ENCODE peak calls at places on chromosomes 7 and 10, in seven cellular contexts. G is cardiac muscle cell, L is uterus, X is aorta, Y is mucosa of descending colon, S is neuronal stem cell, R is heart left ventricle. O is an unnamed sample.
A peak's percentile ranks its signal among the peaks of the same experiment; 100 is the strongest.

GRCh38 chr7:47634273-47634672 is 52.4 kb upstream of the TNS3 start:
- DNase-seq in G (no peak), L (no peak), X (no peak), Y (no peak), S (no peak), R (no peak), O (no peak)

GRCh38 chr10:17781856-17782255 is 27.3 kb upstream of the MRC1 start:
- DNase-seq in G (no peak), L (no peak), X (no peak), Y (no peak), S (no peak), R (no peak), O (no peak)

GRCh38 chr7:20744913-20745587 is 41.6 kb downstream of the SP8 start:
- DNase-seq in G (no peak), L (no peak), X (no peak), Y (no peak), S (no peak), R (no peak), O (no peak)

GRCh38 chr10:62817120-62817762 is 1.1 kb upstream of the EGR2 start:
- DNase-seq in G (peak; percentile 69), L (peak; percentile 59), X (peak; percentile 86), Y (peak; percentile 83), S (peak; percentile 27), R (peak; percentile 60), O (peak; percentile 56)

GRCh38 chr10:7285545-7286322 is 125.1 kb downstream of the SFMBT2 start:
- DNase-seq in G (no peak), L (no peak), X (no peak), Y (no peak), S (no peak), R (no peak), O (no peak)

GRCh38 chr10:70549351-70549961 is 53.1 kb downstream of the PRF1 start:
- DNase-seq in G (no peak), L (no peak), X (no peak), Y (peak; percentile 12), S (no peak), R (no peak), O (no peak)

GRCh38 chr10:131814567-131815290 is 86.1 kb upstream of the PPP2R2D start:
- DNase-seq in G (no peak), L (no peak), X (peak; percentile 52), Y (no peak), S (no peak), R (no peak), O (peak; percentile 7)

GRCh38 chr7:91837397-91838070 is 43.0 kb downstream of the MTERF1 start:
- DNase-seq in G (no peak), L (no peak), X (no peak), Y (no peak), S (no peak), R (peak; percentile 38), O (no peak)

GRCh38 chr10:42150428-42151061 is 487.8 kb downstream of the ZNF33B start:
- DNase-seq in G (no peak), L (no peak), X (no peak), Y (peak; percentile 26), S (no peak), R (no peak), O (no peak)

GRCh38 chr7:26420600-26420999 is 128.9 kb downstream of the SNX10 start:
- DNase-seq in G (no peak), L (no peak), X (no peak), Y (no peak), S (no peak), R (no peak), O (no peak)

GRCh38 chr7:65475734-65476319 is 102.2 kb downstream of the ZNF92 start:
- DNase-seq in G (peak; percentile 3), L (no peak), X (no peak), Y (peak; percentile 67), S (no peak), R (no peak), O (no peak)

GRCh38 chr10:31723074-31723750 is 205.4 kb downstream of the ARHGAP12 start:
- DNase-seq in G (peak; percentile 20), L (no peak), X (no peak), Y (no peak), S (no peak), R (no peak), O (no peak)

GRCh38 chr10:116287906-116288501 is 15.0 kb upstream of the GFRA1 start:
- DNase-seq in G (peak; percentile 70), L (peak; percentile 32), X (no peak), Y (no peak), S (no peak), R (no peak), O (peak; percentile 22)

GRCh38 chr7:42624471-42624870 is 287.4 kb downstream of the C7orf25 start:
- DNase-seq in G (peak; percentile 10), L (no peak), X (no peak), Y (no peak), S (no peak), R (no peak), O (no peak)

GRCh38 chr7:38127216-38128207 is 50.5 kb upstream of the STARD3NL start:
- DNase-seq in G (no peak), L (no peak), X (no peak), Y (no peak), S (no peak), R (no peak), O (no peak)

GRCh38 chr7:106012935-106013439 is 49.9 kb downstream of the CDHR3 start:
- DNase-seq in G (peak; percentile 83), L (no peak), X (no peak), Y (no peak), S (no peak), R (no peak), O (no peak)

GRCh38 chr10:50622497-50623298 is 1.1 kb downstream of the SGMS1 start:
- DNase-seq in G (peak; percentile 53), L (peak; percentile 60), X (peak; percentile 84), Y (peak; percentile 80), S (peak; percentile 24), R (peak; percentile 61), O (peak; percentile 63)

GRCh38 chr7:17546206-17546998 is 247.9 kb downstream of the AHR start:
- DNase-seq in G (peak; percentile 90), L (no peak), X (no peak), Y (no peak), S (no peak), R (no peak), O (no peak)

GRCh38 chr10:31112961-31113360 is 81.3 kb upstream of the ZNF438 start:
- DNase-seq in G (no peak), L (no peak), X (no peak), Y (no peak), S (no peak), R (no peak), O (no peak)

GRCh38 chr7:112887-113286 is 79.5 kb upstream of the FAM20C start:
- DNase-seq in G (no peak), L (no peak), X (no peak), Y (no peak), S (no peak), R (no peak), O (no peak)

GRCh38 chr10:118584181-118584954 is 11.1 kb downstream of the PRLHR start:
- DNase-seq in G (peak; percentile 81), L (peak; percentile 47), X (no peak), Y (no peak), S (no peak), R (no peak), O (no peak)

GRCh38 chr10:1712944-1713671 is 24.2 kb downstream of the ADARB2 start:
- DNase-seq in G (no peak), L (no peak), X (no peak), Y (no peak), S (no peak), R (no peak), O (no peak)
- H3K9me3 ChIP-seq in G (no peaks in the 10 kb centered on the region), L (no peaks in the 10 kb centered on the region), X (no peaks in the 10 kb centered on the region), Y (no peaks in the 10 kb centered on the region), S (no peaks in the 10 kb centered on the region), R (no peaks in the 10 kb centered on the region), O (no peaks in the 10 kb centered on the region)

DNA sequence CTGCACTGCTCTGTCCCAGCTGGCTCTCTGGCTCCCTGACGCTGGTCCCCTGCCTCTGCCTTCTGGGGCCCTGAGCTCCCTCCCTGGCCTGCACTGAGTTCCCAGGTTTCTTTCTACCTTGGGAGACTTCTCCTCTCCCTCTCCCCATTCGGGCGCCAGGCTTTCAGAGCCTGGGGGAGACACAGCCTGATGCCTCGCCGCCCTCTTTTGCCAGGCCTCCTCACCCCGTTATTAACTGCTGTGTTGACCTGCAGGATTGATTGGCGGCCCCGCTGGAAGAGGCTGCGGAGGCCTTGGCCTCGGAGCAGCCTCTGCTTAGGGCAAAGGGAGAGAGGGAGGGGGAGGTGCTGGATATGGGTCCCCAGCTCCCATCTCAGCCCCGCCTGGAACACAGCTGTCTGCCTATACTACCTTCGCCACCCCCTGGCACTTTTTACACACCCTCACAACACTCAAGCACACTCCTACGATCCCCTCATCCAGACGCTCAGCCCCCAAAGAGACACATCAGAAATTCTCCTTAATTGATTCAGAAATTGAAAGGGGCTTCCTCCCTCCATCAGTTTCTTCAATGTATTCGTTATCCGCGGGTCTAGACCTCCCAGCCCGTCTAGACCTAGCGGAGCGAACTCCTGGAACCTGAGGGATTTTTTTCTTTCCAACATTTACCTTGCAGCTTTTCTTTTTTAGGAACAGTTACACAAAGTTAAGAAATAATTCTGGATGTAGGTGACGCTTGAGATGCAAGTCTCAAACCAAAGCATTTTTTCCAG is 7.1 kb upstream of the PAX2 start:
- DNase-seq in G (no peak), L (no peak), X (no peak), Y (no peak), S (no peak), R (no peak), O (no peak)
- H3K36me3 ChIP-seq in G (no peaks in the 10 kb centered on the region), L (no peaks in the 10 kb centered on the region), X (no peaks in the 10 kb centered on the region), Y (no peaks in the 10 kb centered on the region), S (no peaks in the 10 kb centered on the region), R (no peaks in the 10 kb centered on the region), O (no peaks in the 10 kb centered on the region)

GRCh38 chr10:91051834-91052233 is 130.9 kb upstream of the ANKRD1 start:
- DNase-seq in G (peak; percentile 48), L (peak; percentile 61), X (no peak), Y (no peak), S (no peak), R (peak; percentile 42), O (no peak)

GRCh38 chr10:91048380-91048779 is 127.5 kb upstream of the ANKRD1 start:
- DNase-seq in G (no peak), L (no peak), X (no peak), Y (no peak), S (no peak), R (no peak), O (no peak)

GRCh38 chr10:91050371-91051034 is 129.6 kb upstream of the ANKRD1 start:
- DNase-seq in G (no peak), L (no peak), X (no peak), Y (no peak), S (no peak), R (no peak), O (no peak)

GRCh38 chr10:91046891-91047290 is 126.0 kb upstream of the ANKRD1 start:
- DNase-seq in G (no peak), L (peak; percentile 29), X (no peak), Y (no peak), S (no peak), R (no peak), O (no peak)

DNA sequence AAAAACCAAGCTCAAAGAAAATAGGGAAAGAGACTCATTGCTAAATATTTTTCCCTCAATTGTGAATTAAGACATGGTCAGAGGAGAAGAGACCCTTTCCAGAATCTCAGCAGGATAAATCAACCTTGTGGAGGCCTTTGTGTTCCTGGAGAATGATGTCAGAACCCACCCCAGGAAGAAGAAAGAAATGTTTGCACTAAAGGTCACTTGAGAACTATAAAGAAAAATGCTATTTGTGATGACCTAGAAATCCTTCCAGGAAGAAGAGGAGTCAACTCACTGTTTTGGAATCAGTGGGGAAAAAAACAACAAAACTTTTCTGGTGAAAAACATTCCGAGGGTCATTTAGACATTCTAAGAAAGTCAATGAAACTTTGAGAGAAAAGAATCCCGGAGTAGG is 129.1 kb upstream of the ANKRD1 start:
- DNase-seq in G (no peak), L (no peak), X (no peak), Y (no peak), S (no peak), R (no peak), O (no peak)
- H3K9me3 ChIP-seq in G (no peaks in the 10 kb centered on the region), L (no peaks in the 10 kb centered on the region), X (no peaks in the 10 kb centered on the region), Y (no peaks in the 10 kb centered on the region), S (no peaks in the 10 kb centered on the region), R (no peaks in the 10 kb centered on the region), O (no peaks in the 10 kb centered on the region)

GRCh38 chr10:100349087-100349486 is 2.1 kb downstream of the SCD start:
- DNase-seq in G (no peak), L (no peak), X (no peak), Y (no peak), S (no peak), R (no peak), O (no peak)
- H3K36me3 ChIP-seq in G (peaks cover 33% of the 10 kb centered on the region), L (no peaks in the 10 kb centered on the region), X (no peaks in the 10 kb centered on the region), Y (no peaks in the 10 kb centered on the region), S (peaks cover 57% of the 10 kb centered on the region), R (no peaks in the 10 kb centered on the region), O (peaks cover 4% of the 10 kb centered on the region)